ENCODE peak calls at places on chromosomes 2 and 18, in four cellular contexts. A is astrocyte, I is endodermal cell, H is heart left ventricle. X is an unnamed sample.

GRCh38 chr2:43123056-43123455 is 103.3 kb downstream of the ZFP36L2 start:
- DNase-seq in I (no peak), A (no peak), H (no peak), X (no peak)

GRCh38 chr2:133504566-133505505 is 63.4 kb downstream of the NCKAP5 start:
- DNase-seq in H (peak), I (no peak), A (peak), X (peak)

GRCh38 chr18:75116809-75117208 is 92.1 kb downstream of the PTGR3 start:
- DNase-seq in H (no peak), I (no peak), A (no peak), X (no peak)

GRCh38 chr2:196336715-196337617 is 165.6 kb upstream of the STK17B start:
- DNase-seq in A (no peak), H (no peak), I (no peak), X (peak)

GRCh38 chr18:63203497-63203896 is 116.1 kb downstream of the BCL2 start:
- DNase-seq in I (no peak), H (no peak), A (no peak), X (no peak)

GRCh38 chr2:227052879-227053278 is 111.1 kb downstream of the COL4A4 start:
- DNase-seq in A (no peak), I (no peak), H (no peak), X (no peak)

GRCh38 chr2:207913772-207914358 is 111.5 kb downstream of the PLEKHM3 start:
- DNase-seq in H (no peak), I (no peak), A (no peak), X (no peak)

GRCh38 chr2:119283873-119284331 is 60.3 kb downstream of the STEAP3 start:
- DNase-seq in I (peak), A (peak), H (peak), X (peak)

GRCh38 chr2:25000503-25001328 is 29.0 kb upstream of the DNAJC27 start:
- DNase-seq in I (no peak), H (no peak), A (peak), X (no peak)

GRCh38 chr2:163348843-163349395 is 386.9 kb downstream of the FIGN start:
- DNase-seq in H (no peak), I (peak), A (peak), X (no peak)

GRCh38 chr2:202237787-202238233 is 587 bp downstream of the SUMO1 start:
- DNase-seq in A (peak), H (peak), I (no peak), X (peak)

GRCh38 chr2:215961981-215962380 is 51.4 kb downstream of the MREG start:
- DNase-seq in I (no peak), H (no peak), A (no peak), X (no peak)

GRCh38 chr2:18474690-18475089 is 85.8 kb downstream of the RDH14 start:
- DNase-seq in A (peak), I (no peak), H (no peak), X (no peak)

GRCh38 chr2:137705296-137705695 is 259.0 kb upstream of the HNMT start:
- DNase-seq in H (no peak), A (peak), I (no peak), X (no peak)

GRCh38 chr2:20480913-20481312 is 34.0 kb downstream of the RHOB start:
- DNase-seq in A (no peak), I (no peak), H (no peak), X (no peak)

GRCh38 chr2:163345795-163346573 is 389.8 kb downstream of the FIGN start:
- DNase-seq in A (peak), I (no peak), H (peak), X (peak)

GRCh38 chr18:11163668-11164067 is 14.3 kb upstream of the PIEZO2 start:
- DNase-seq in A (no peak), H (no peak), I (peak), X (no peak)

GRCh38 chr2:42127425-42128424 is 41.4 kb upstream of the EML4 start:
- DNase-seq in H (no peak), A (no peak), I (no peak), X (no peak)

GRCh38 chr2:125168442-125168841 is 1143.4 kb downstream of the CNTNAP5 start:
- DNase-seq in A (peak), H (no peak), I (no peak), X (no peak)

GRCh38 chr18:36179562-36180334 is 7.5 kb upstream of the MOCOS start:
- DNase-seq in H (peak), I (no peak), A (peak), X (no peak)
- H3K27ac ChIP-seq in H (peak), I (no peak), A (peak), X (no peak)

GRCh38 chr2:35033748-35034147 is 1321.8 kb upstream of the CRIM1 start:
- DNase-seq in A (no peak), H (no peak), I (no peak), X (no peak)

DNA sequence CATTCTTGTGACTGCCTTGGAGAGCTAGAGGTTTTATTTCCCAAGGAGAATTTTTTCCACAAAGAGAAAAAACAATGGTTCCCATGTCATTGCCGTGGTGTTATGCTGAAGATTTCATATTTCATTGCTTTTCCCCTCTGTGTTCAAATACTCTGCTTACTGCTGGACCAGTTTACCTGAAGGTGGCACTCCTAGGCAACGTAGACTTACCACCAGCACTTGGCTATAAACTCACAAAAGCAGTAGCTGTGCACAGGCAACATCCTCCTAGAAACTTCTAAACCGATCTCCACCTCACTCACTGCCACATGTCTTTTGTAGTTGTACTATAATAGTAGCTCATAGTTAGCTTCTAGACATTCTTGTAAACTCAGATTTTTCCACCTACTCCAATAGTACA is 1319.7 kb upstream of the CRIM1 start:
- DNase-seq in I (peak), H (no peak), A (no peak), X (peak)
- TF ChIP-seq CTCF in I (peak), H (no peak), A (no peak), X (peak)

GRCh38 chr2:38665854-38666577 is at the start of gene GALM:
- DNase-seq in I (peak), A (peak), H (peak), X (no peak)

GRCh38 chr2:38668787-38669479 is 3.0 kb downstream of the GALM start:
- DNase-seq in I (no peak), H (no peak), A (no peak), X (no peak)

GRCh38 chr2:38671303-38671702 is 5.4 kb downstream of the GALM start:
- DNase-seq in I (peak), H (no peak), A (no peak), X (no peak)

GRCh38 chr2:38666578-38666926 is 638 bp downstream of the GALM start:
- DNase-seq in A (no peak), H (no peak), I (no peak), X (no peak)

GRCh38 chr2:38668092-38668491 is 2.2 kb downstream of the GALM start:
- DNase-seq in A (no peak), I (no peak), H (no peak), X (no peak)
- H3K27ac ChIP-seq in A (no peak), I (no peak), H (no peak), X (no peak)

DNA sequence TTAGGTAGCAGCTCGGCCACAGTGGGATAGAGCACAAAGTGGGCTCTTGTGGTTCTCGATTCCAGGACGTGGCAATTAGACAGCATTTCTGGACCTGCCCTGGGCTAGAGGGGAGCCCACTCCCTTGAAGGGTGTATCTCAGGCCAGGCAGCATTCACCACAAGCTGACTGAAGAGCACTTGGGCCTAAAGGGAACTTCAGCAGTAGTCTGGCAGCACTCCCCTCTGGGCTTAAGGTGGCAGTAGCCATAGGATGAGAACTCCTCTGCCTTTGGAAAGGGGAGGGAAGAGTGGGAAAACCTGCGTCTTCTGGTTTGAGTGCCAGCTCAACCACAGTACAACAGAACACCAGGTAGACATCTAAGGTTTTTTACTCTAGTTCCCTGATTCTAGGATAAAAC is 28.1 kb upstream of the EML6 start:
- DNase-seq in A (no peak), I (no peak), H (no peak), X (no peak)
- TF ChIP-seq CTCF in A (no peak), I (no peak), H (no peak), X (no peak)

GRCh38 chr2:177315303-177315887 is 50.9 kb upstream of the NFE2L2 start:
- DNase-seq in H (no peak), I (peak), A (no peak), X (no peak)

GRCh38 chr2:177318613-177319012 is 54.1 kb upstream of the NFE2L2 start:
- DNase-seq in H (no peak), A (no peak), I (no peak), X (no peak)

GRCh38 chr2:177317857-177318256 is 53.3 kb upstream of the NFE2L2 start:
- DNase-seq in A (no peak), I (no peak), H (no peak), X (no peak)

GRCh38 chr2:177316756-177317155 is 52.2 kb upstream of the NFE2L2 start:
- DNase-seq in H (no peak), I (no peak), A (no peak), X (no peak)

GRCh38 chr2:177317443-177317842 is 52.9 kb upstream of the NFE2L2 start:
- DNase-seq in A (no peak), H (no peak), I (no peak), X (no peak)
- H3K27ac ChIP-seq in A (no peak), H (no peak), I (no peak), X (no peak)

GRCh38 chr2:67581751-67582150 is 184.6 kb downstream of the ETAA1 start:
- DNase-seq in I (peak), A (no peak), H (no peak), X (no peak)
- TF ChIP-seq CTCF in I (peak), A (no peak), H (no peak), X (no peak)

GRCh38 chr2:128640166-128640846 is 321.6 kb upstream of the HS6ST1 start:
- DNase-seq in A (no peak), I (peak), H (no peak), X (no peak)
- H3K27ac ChIP-seq in A (no peak), I (peak), H (no peak), X (no peak)

GRCh38 chr18:58659691-58660090 is 11.6 kb upstream of the MALT1 start:
- DNase-seq in H (no peak), A (no peak), I (no peak), X (no peak)

GRCh38 chr18:58660915-58661314 is 10.3 kb upstream of the MALT1 start:
- DNase-seq in A (no peak), I (no peak), H (no peak), X (no peak)

GRCh38 chr18:58662118-58662517 is 9.1 kb upstream of the MALT1 start:
- DNase-seq in I (no peak), A (no peak), H (no peak), X (no peak)

GRCh38 chr18:58657494-58657893 is 13.8 kb upstream of the MALT1 start:
- DNase-seq in I (no peak), A (no peak), H (no peak), X (no peak)

DNA sequence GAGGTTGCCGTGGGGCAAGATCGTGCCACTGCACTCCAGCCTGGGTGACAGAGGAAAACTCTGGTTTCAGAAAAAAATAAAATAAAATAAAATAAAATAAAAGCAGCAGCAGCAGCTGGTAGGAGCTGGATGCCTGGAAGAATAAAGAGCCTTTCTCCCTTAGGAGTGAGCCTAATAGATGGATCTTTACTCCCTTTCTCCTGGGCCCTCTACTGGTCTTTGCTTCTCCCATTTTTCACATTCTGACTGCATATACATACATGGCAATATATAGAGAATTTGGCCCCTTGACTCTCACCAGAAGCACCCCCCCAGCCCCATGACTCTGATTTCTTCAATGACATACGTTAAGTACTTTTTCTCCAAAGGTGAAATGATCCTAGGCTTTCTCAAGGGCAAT is 9.8 kb upstream of the MALT1 start:
- DNase-seq in A (no peak), I (no peak), H (no peak), X (no peak)
- TF ChIP-seq CTCF in A (no peak), I (peak), H (peak), X (no peak)

X was measured in RWPE1.